ENCODE peak calls at places on chromosome 14, in six cellular contexts. B is heart left ventricle, X is substantia nigra, Z is cardiac muscle cell, O is esophagus muscularis mucosa, M is tibial nerve. Q is an unnamed sample.

GRCh38 chr14:101120636-101121398 is 217.3 kb upstream of the RTL1 start:
- DNase-seq in B (peak), X (no peak), Z (no peak), O (peak), M (peak), Q (peak)

GRCh38 chr14:20624495-20625070 is 16.9 kb downstream of the OR6S1 start:
- DNase-seq in B (peak), X (no peak), Z (peak), O (no peak), M (peak), Q (no peak)

GRCh38 chr14:56703947-56704346 is 106.3 kb downstream of the OTX2 start:
- DNase-seq in B (no peak), X (no peak), Z (no peak), O (no peak), M (no peak), Q (peak)

GRCh38 chr14:58193542-58193941 is 6.4 kb upstream of the ACTR10 start:
- DNase-seq in B (no peak), X (no peak), Z (no peak), O (no peak), M (no peak), Q (no peak)

GRCh38 chr14:77457115-77457521 is 283 bp downstream of the VIPAS39 start:
- DNase-seq in B (no peak), X (no peak), Z (peak), O (no peak), M (no peak), Q (no peak)

GRCh38 chr14:78737116-78737515 is 566.9 kb downstream of the NRXN3 start:
- DNase-seq in B (no peak), X (no peak), Z (no peak), O (no peak), M (no peak), Q (no peak)

GRCh38 chr14:66476964-66477363 is 9.2 kb upstream of the CCDC196 start:
- DNase-seq in B (no peak), X (no peak), Z (no peak), O (no peak), M (no peak), Q (no peak)

GRCh38 chr14:105898482-105899010 is 372.2 kb downstream of the TMEM121 start:
- DNase-seq in B (peak), X (no peak), Z (no peak), O (no peak), M (no peak), Q (no peak)

GRCh38 chr14:38593477-38593876 is 337.6 kb upstream of the CLEC14A start:
- DNase-seq in B (no peak), X (no peak), Z (no peak), O (no peak), M (no peak), Q (no peak)

GRCh38 chr14:54688229-54688628 is 121.3 kb downstream of the SAMD4A start:
- DNase-seq in B (no peak), X (no peak), Z (no peak), O (no peak), M (no peak), Q (no peak)

GRCh38 chr14:87386453-87386980 is 606.5 kb downstream of the GALC start:
- DNase-seq in B (no peak), X (no peak), Z (no peak), O (no peak), M (no peak), Q (no peak)

GRCh38 chr14:88005050-88005481 is at the start of gene GPR65:
- DNase-seq in B (no peak), X (no peak), Z (no peak), O (no peak), M (no peak), Q (no peak)

GRCh38 chr14:70237710-70238109 is 49.0 kb upstream of the SLC8A3 start:
- DNase-seq in B (no peak), X (no peak), Z (no peak), O (no peak), M (no peak), Q (no peak)

GRCh38 chr14:72636094-72636493 is 257.8 kb downstream of the DPF3 start:
- DNase-seq in B (no peak), X (no peak), Z (no peak), O (no peak), M (no peak), Q (no peak)

GRCh38 chr14:20632831-20633771 is 8.4 kb downstream of the OR6S1 start:
- DNase-seq in B (no peak), X (no peak), Z (peak), O (no peak), M (peak), Q (peak)

GRCh38 chr14:91154851-91155625 is 41.2 kb downstream of the DGLUCY start:
- DNase-seq in B (no peak), X (no peak), Z (peak), O (no peak), M (peak), Q (no peak)

GRCh38 chr14:81298122-81298521 is 77.4 kb upstream of the GTF2A1 start:
- DNase-seq in B (no peak), X (no peak), Z (no peak), O (no peak), M (no peak), Q (no peak)

GRCh38 chr14:96078687-96079016 is 39.5 kb downstream of the C14orf132 start:
- DNase-seq in B (no peak), X (no peak), Z (no peak), O (no peak), M (no peak), Q (no peak)

GRCh38 chr14:28681681-28682080 is 84.9 kb upstream of the FOXG1 start:
- DNase-seq in B (no peak), X (no peak), Z (no peak), O (no peak), M (no peak), Q (no peak)

GRCh38 chr14:68199465-68200145 is 380.0 kb downstream of the RAD51B start:
- DNase-seq in B (no peak), X (no peak), Z (no peak), O (no peak), M (no peak), Q (no peak)

GRCh38 chr14:54348001-54348611 is 48.7 kb upstream of the CDKN3 start:
- DNase-seq in B (no peak), X (no peak), Z (peak), O (no peak), M (peak), Q (peak)

GRCh38 chr14:103136388-103137271 is 13.4 kb downstream of the TNFAIP2 start:
- DNase-seq in B (no peak), X (no peak), Z (no peak), O (no peak), M (no peak), Q (no peak)
- H3K27ac ChIP-seq in B (no peak), X (no peak), Z (no peak), O (no peak), M (peak), Q (peak)

DNA sequence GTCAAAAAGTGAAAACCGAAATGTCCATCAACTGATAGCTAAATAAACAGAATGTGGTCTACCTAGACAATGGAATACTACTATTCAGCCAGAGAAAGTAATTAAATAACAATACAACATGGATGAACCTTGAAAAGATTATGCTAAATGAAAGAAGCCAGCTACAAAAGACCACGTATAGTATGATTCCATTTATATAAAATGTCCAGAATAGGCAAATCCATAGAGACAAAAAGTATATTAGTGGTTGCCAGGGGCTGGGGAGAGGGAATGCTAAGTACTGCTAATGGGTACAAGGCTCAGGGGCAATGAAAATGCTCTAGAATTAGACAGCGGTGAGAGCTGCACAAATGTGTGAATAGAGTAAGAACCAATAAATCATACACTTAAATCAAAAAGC is 29.9 kb downstream of the CDC42BPB start:
- DNase-seq in B (no peak), X (no peak), Z (no peak), O (no peak), M (no peak), Q (no peak)
- H3K27ac ChIP-seq in B (no peak), X (no peak), Z (no peak), O (no peak), M (no peak), Q (no peak)

GRCh38 chr14:89912667-89913211 is 41.8 kb downstream of the EFCAB11 start:
- DNase-seq in B (no peak), X (no peak), Z (no peak), O (no peak), M (peak), Q (peak)
- H3K27ac ChIP-seq in B (no peak), X (peak), Z (no peak), O (peak), M (peak), Q (peak)

GRCh38 chr14:94649543-94650443 is 37.6 kb downstream of the SERPINA3 start:
- DNase-seq in B (no peak), X (no peak), Z (no peak), O (peak), M (no peak), Q (no peak)
- H3K27ac ChIP-seq in B (no peak), X (no peak), Z (no peak), O (no peak), M (no peak), Q (no peak)